ENCODE peak calls at places on chromosomes 2 and 18, in six cellular contexts. D, P, M, T, A and C are unnamed samples.

GRCh38 chr2:240397542-240397916 is 37.9 kb upstream of the GPC1 start:
- DNase-seq in A (no peak), T (no peak), P (no peak), M (no peak), D (no peak), C (no peak)

GRCh38 chr2:4673025-4673489 is 969.7 kb downstream of the DCDC2C start:
- DNase-seq in M (no peak), T (no peak), D (no peak), P (no peak), A (no peak), C (no peak)

GRCh38 chr18:59873616-59874015 is 26.2 kb upstream of the PMAIP1 start:
- DNase-seq in T (no peak), M (no peak), D (peak), A (no peak), P (no peak), C (no peak)

GRCh38 chr2:152950125-152950524 is 231.7 kb downstream of the ARL6IP6 start:
- DNase-seq in A (no peak), P (peak), T (no peak), M (no peak), D (no peak), C (no peak)

GRCh38 chr2:134181219-134181618 is 72.7 kb upstream of the MGAT5 start:
- DNase-seq in T (peak), P (no peak), D (no peak), M (no peak), A (no peak), C (no peak)

GRCh38 chr2:9313443-9313842 is 106.8 kb downstream of the ASAP2 start:
- DNase-seq in D (peak), M (no peak), T (no peak), A (no peak), P (no peak), C (no peak)

GRCh38 chr18:52588916-52589315 is 248.9 kb downstream of the DCC start:
- DNase-seq in T (no peak), A (no peak), M (no peak), D (peak), P (no peak), C (no peak)

GRCh38 chr2:241844066-241844728 is 14.5 kb downstream of the PDCD1 start:
- DNase-seq in P (peak), A (peak), T (peak), D (peak), M (no peak), C (no peak)

GRCh38 chr2:219542931-219543595 is 546 bp downstream of the CHPF start:
- DNase-seq in A (no peak), D (peak), P (no peak), T (peak), M (no peak), C (no peak)

GRCh38 chr18:11047817-11048216 is 101.6 kb downstream of the PIEZO2 start:
- DNase-seq in T (no peak), M (no peak), A (no peak), D (no peak), P (no peak), C (no peak)

GRCh38 chr2:49289711-49290110 is 135.4 kb upstream of the FSHR start:
- DNase-seq in D (no peak), A (no peak), M (no peak), P (no peak), T (no peak), C (no peak)
- TF ChIP-seq CTCF in D (no peak), A (no peak), M (no peak), P (no peak), T (no peak), C (no peak)

DNA sequence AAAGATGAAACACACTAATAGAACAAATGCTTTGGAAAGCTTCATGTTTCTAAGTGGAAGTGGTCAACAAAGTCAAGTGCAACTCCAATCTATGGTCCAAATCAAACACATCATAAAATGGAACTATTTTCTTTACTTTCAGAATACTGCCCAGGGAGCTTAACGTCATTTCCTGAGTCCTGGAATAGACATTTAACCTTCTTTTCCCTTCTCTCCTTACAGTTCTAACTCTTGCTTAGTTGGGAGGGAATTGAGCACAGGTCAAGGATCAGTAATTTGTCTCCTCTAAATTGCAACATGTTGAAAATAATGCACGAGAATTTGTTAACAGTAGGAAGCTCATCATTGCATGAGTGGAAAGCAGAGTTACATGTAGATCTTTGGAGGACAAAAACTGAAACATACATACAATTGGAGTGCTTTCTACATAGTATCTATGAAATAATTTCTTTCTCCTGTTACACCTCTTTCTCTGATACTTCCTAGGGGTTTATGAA is 87.7 kb downstream of the MEP1B start:
- DNase-seq in D (no peak), T (no peak), M (no peak), P (no peak), A (no peak), C (no peak)
- TF ChIP-seq CTCF in D (no peak), T (no peak), M (no peak), P (no peak), A (no peak), C (no peak)

GRCh38 chr2:116098049-116098448 is 1655.6 kb downstream of the DPP10 start:
- DNase-seq in D (no peak), M (no peak), A (no peak), P (no peak), T (no peak), C (no peak)
- TF ChIP-seq CTCF in D (no peak), M (no peak), A (no peak), P (peak), T (no peak), C (no peak)

GRCh38 chr2:42495234-42495581 is 1.4 kb upstream of the KCNG3 start:
- DNase-seq in P (no peak), D (no peak), A (no peak), T (no peak), M (no peak), C (no peak)
- TF ChIP-seq CTCF in P (peak), D (no peak), A (no peak), T (no peak), M (no peak), C (no peak)

GRCh38 chr2:24881623-24882022 is 38.4 kb downstream of the ADCY3 start:
- DNase-seq in T (no peak), A (no peak), D (no peak), M (no peak), P (no peak), C (no peak)
- TF ChIP-seq CTCF in T (no peak), A (no peak), D (no peak), M (no peak), P (no peak), C (peak)

GRCh38 chr2:145677371-145677770 is 1157.5 kb upstream of the ZEB2 start:
- DNase-seq in T (peak), D (no peak), M (no peak), A (no peak), P (no peak), C (no peak)

GRCh38 chr2:145685323-145686050 is 1165.6 kb upstream of the ZEB2 start:
- DNase-seq in A (no peak), D (peak), M (no peak), T (no peak), P (no peak), C (no peak)

GRCh38 chr2:145682536-145683157 is 1162.7 kb upstream of the ZEB2 start:
- DNase-seq in D (peak), A (no peak), T (no peak), M (no peak), P (no peak), C (no peak)

GRCh38 chr2:145674705-145675104 is 1154.8 kb upstream of the ZEB2 start:
- DNase-seq in M (no peak), T (no peak), P (no peak), D (no peak), A (no peak), C (no peak)

DNA sequence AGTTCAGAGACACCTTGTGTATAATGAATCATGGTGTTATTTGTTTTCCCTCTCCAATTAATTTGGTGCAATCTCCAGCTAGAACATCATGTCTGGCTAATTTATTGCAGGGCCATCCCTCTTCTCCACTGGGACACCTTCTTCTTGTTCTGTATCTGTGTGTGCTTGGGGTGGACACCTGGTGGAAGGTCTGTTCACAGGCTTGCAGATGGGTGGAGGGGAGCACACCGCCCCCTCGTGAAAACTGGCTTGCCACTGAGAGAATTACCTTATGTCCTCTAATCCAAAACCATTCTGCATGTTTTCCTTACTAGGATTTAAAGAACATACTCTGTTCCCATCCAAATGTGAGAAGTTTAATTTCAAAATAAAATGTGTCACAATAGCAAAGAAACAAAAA is 1160.4 kb upstream of the ZEB2 start:
- DNase-seq in P (no peak), D (no peak), T (no peak), A (no peak), M (no peak), C (no peak)
- TF ChIP-seq CTCF in P (no peak), D (no peak), T (no peak), A (no peak), M (no peak), C (no peak)